ENCODE peak calls at places on chromosomes 3 and 15, in four cellular contexts. One of them, this sample, is unnamed.

GRCh38 chr15:41894791-41895463 is 1.1 kb upstream of the SPTBN5 start:
- DNase-seq in EL: peak
- DNase-seq in midbrain: no peak
- DNase-seq in right atrium auricular region: peak
- DNase-seq in this sample: peak

GRCh38 chr3:46692566-46692983 is 904 bp downstream of the ALS2CL start:
- DNase-seq in EL: peak
- DNase-seq in midbrain: no peak
- DNase-seq in right atrium auricular region: no peak
- DNase-seq in this sample: peak

GRCh38 chr15:72809329-72809728 is 25.8 kb upstream of the ADPGK start:
- DNase-seq in EL: no peak
- DNase-seq in midbrain: no peak
- DNase-seq in right atrium auricular region: no peak
- DNase-seq in this sample: no peak

GRCh38 chr3:100492059-100492809 is at the start of gene TMEM45A:
- DNase-seq in EL: peak
- DNase-seq in midbrain: peak
- DNase-seq in right atrium auricular region: peak
- DNase-seq in this sample: peak

GRCh38 chr3:27877122-27878011 is 155.2 kb upstream of the EOMES start:
- DNase-seq in EL: no peak
- DNase-seq in midbrain: no peak
- DNase-seq in right atrium auricular region: no peak
- DNase-seq in this sample: no peak

GRCh38 chr3:165607221-165607620 is 230.0 kb downstream of the BCHE start:
- DNase-seq in EL: no peak
- DNase-seq in midbrain: no peak
- DNase-seq in right atrium auricular region: no peak
- DNase-seq in this sample: no peak

GRCh38 chr3:76869726-76870414 is 170.0 kb upstream of the ROBO2 start:
- DNase-seq in EL: no peak
- DNase-seq in midbrain: no peak
- DNase-seq in right atrium auricular region: no peak
- DNase-seq in this sample: no peak

GRCh38 chr15:56286213-56286612 is 42.5 kb upstream of the RFX7 start:
- DNase-seq in EL: no peak
- DNase-seq in midbrain: no peak
- DNase-seq in right atrium auricular region: no peak
- DNase-seq in this sample: no peak

GRCh38 chr15:45157974-45158373 is 28.2 kb downstream of the DUOX1 start:
- DNase-seq in EL: peak
- DNase-seq in midbrain: peak
- DNase-seq in right atrium auricular region: peak
- DNase-seq in this sample: peak

GRCh38 chr15:35540885-35541284 is 5.1 kb downstream of the DPH6 start:
- DNase-seq in EL: peak
- DNase-seq in midbrain: no peak
- DNase-seq in right atrium auricular region: no peak
- DNase-seq in this sample: peak

GRCh38 chr3:177357352-177358084 is 160.2 kb upstream of the TBL1XR1 start:
- DNase-seq in EL: peak
- DNase-seq in midbrain: no peak
- DNase-seq in right atrium auricular region: peak
- DNase-seq in this sample: peak

GRCh38 chr3:15325228-15325627 is 7.2 kb downstream of the SH3BP5 start:
- DNase-seq in EL: peak
- DNase-seq in midbrain: no peak
- DNase-seq in right atrium auricular region: no peak
- DNase-seq in this sample: no peak

GRCh38 chr3:150729682-150730360 is 26.1 kb upstream of the ERICH6 start:
- DNase-seq in EL: no peak
- DNase-seq in midbrain: no peak
- DNase-seq in right atrium auricular region: no peak
- DNase-seq in this sample: no peak

GRCh38 chr15:29316422-29316821 is 46.8 kb upstream of the NSMCE3 start:
- DNase-seq in EL: no peak
- DNase-seq in midbrain: no peak
- DNase-seq in right atrium auricular region: no peak
- DNase-seq in this sample: no peak

GRCh38 chr3:193734737-193735366 is 141.8 kb downstream of the OPA1 start:
- DNase-seq in EL: no peak
- DNase-seq in midbrain: no peak
- DNase-seq in right atrium auricular region: no peak
- DNase-seq in this sample: no peak

GRCh38 chr3:122123885-122124284 is 59.6 kb upstream of the CASR start:
- DNase-seq in EL: no peak
- DNase-seq in midbrain: no peak
- DNase-seq in right atrium auricular region: no peak
- DNase-seq in this sample: no peak

GRCh38 chr15:67812232-67812631 is 13.1 kb upstream of the SKOR1 start:
- DNase-seq in EL: no peak
- DNase-seq in midbrain: no peak
- DNase-seq in right atrium auricular region: no peak
- DNase-seq in this sample: no peak